ENCODE peak calls at places on chromosome 13, in ten cellular contexts. W, X, E, Y, B, P, Q, R, C and N are unnamed samples.

GRCh38 chr13:38657191-38657590 is 29.7 kb upstream of the FREM2 start:
- DNase-seq in P (peak), Y (no peak), B (no peak), Q (no peak), C (no peak), R (no peak), E (no peak), W (peak), X (no peak), N (no peak)

GRCh38 chr13:38338089-38338488 is 11.6 kb upstream of the UFM1 start:
- DNase-seq in E (no peak), W (no peak), X (no peak), Y (no peak), R (no peak), P (no peak), C (no peak), Q (no peak), B (no peak), N (no peak)

GRCh38 chr13:109408596-109409382 is 377.6 kb downstream of the IRS2 start:
- DNase-seq in E (no peak), R (no peak), Y (no peak), X (no peak), B (no peak), W (no peak), Q (no peak), C (no peak), P (no peak), N (no peak)

GRCh38 chr13:100362371-100362770 is 226.2 kb downstream of the GGACT start:
- DNase-seq in C (no peak), B (no peak), Q (no peak), R (no peak), P (no peak), E (no peak), X (no peak), Y (no peak), W (no peak), N (no peak)

GRCh38 chr13:111031531-111031961 is 83.6 kb upstream of the ARHGEF7 start:
- DNase-seq in C (no peak), Q (no peak), W (peak), P (peak), Y (no peak), E (no peak), B (no peak), X (no peak), R (no peak), N (no peak)

GRCh38 chr13:96629331-96629730 is 364.9 kb downstream of the OXGR1 start:
- DNase-seq in W (no peak), P (no peak), C (no peak), B (no peak), Q (no peak), X (no peak), R (no peak), E (no peak), Y (no peak), N (no peak)

GRCh38 chr13:35866801-35867200 is 264.4 kb downstream of the DCLK1 start:
- DNase-seq in P (no peak), W (no peak), Q (no peak), X (no peak), Y (no peak), B (no peak), R (no peak), E (no peak), C (no peak), N (no peak)

GRCh38 chr13:28658539-28658795 is 463 bp upstream of the POMP start:
- DNase-seq in W (no peak), Y (no peak), P (no peak), X (no peak), C (no peak), R (no peak), B (no peak), E (no peak), Q (no peak), N (peak)

GRCh38 chr13:39913339-39913738 is 257.9 kb downstream of the COG6 start:
- DNase-seq in X (no peak), B (no peak), E (no peak), Q (no peak), W (no peak), C (no peak), R (no peak), P (no peak), Y (no peak), N (no peak)

GRCh38 chr13:31160857-31161582 is 684 bp downstream of the HSPH1 start:
- DNase-seq in P (peak), R (peak), Q (peak), B (no peak), W (peak), E (no peak), C (peak), Y (peak), X (peak), N (peak)

GRCh38 chr13:100349594-100349993 is 239.0 kb downstream of the GGACT start:
- DNase-seq in Q (no peak), E (peak), C (no peak), W (no peak), Y (no peak), B (no peak), R (no peak), X (no peak), P (no peak), N (no peak)

GRCh38 chr13:95641291-95641811 is 3.2 kb downstream of the DZIP1 start:
- DNase-seq in W (no peak), X (no peak), Y (no peak), R (peak), Q (no peak), E (no peak), P (peak), B (no peak), C (no peak), N (peak)

GRCh38 chr13:30868806-30869470 is 37.1 kb upstream of the MEDAG start:
- DNase-seq in X (no peak), Q (no peak), R (no peak), B (no peak), W (no peak), Y (no peak), P (peak), E (no peak), C (no peak), N (no peak)

GRCh38 chr13:48125794-48126228 is 30.9 kb upstream of the MED4 start:
- DNase-seq in Y (no peak), E (no peak), Q (no peak), X (no peak), R (no peak), W (peak), C (no peak), B (no peak), P (peak), N (no peak)

GRCh38 chr13:47594833-47595232 is 406.2 kb downstream of the SUCLA2 start:
- DNase-seq in R (no peak), C (no peak), W (peak), B (no peak), P (no peak), E (no peak), Q (no peak), Y (peak), X (no peak), N (peak)

GRCh38 chr13:78131811-78132210 is 213.2 kb upstream of the EDNRB start:
- DNase-seq in B (no peak), C (no peak), R (no peak), P (no peak), Q (no peak), X (no peak), E (no peak), W (no peak), Y (no peak), N (no peak)

GRCh38 chr13:113123226-113124150 is 889 bp downstream of the F10 start:
- DNase-seq in Q (peak), Y (peak), E (no peak), C (no peak), X (no peak), W (no peak), R (peak), B (no peak), P (no peak), N (peak)

GRCh38 chr13:26541678-26542553 is 15.6 kb upstream of the WASF3 start:
- DNase-seq in B (no peak), Y (peak), X (no peak), Q (no peak), W (no peak), C (no peak), R (no peak), E (no peak), P (no peak), N (peak)

GRCh38 chr13:27919299-27919933 is 384 bp upstream of the PDX1 start:
- DNase-seq in W (no peak), E (no peak), Q (peak), P (no peak), X (no peak), B (no peak), Y (no peak), R (no peak), C (no peak), N (no peak)

GRCh38 chr13:109840201-109840892 is 54.0 kb upstream of the IRS2 start:
- DNase-seq in W (peak), Q (no peak), P (peak), B (no peak), R (no peak), E (no peak), C (no peak), Y (peak), X (no peak), N (no peak)

GRCh38 chr13:114140131-114140908 is 7.9 kb upstream of the RASA3 start:
- DNase-seq in E (no peak), P (no peak), B (no peak), Q (no peak), W (no peak), C (peak), X (no peak), R (peak), Y (no peak), N (no peak)

GRCh38 chr13:99484405-99484981 is 16.8 kb upstream of the TM9SF2 start:
- DNase-seq in Q (no peak), C (no peak), P (peak), B (no peak), E (no peak), R (no peak), W (peak), Y (no peak), X (no peak), N (no peak)

GRCh38 chr13:67515895-67516294 is 285.8 kb upstream of the PCDH9 start:
- DNase-seq in X (no peak), R (no peak), Y (no peak), Q (no peak), W (no peak), C (no peak), B (no peak), P (peak), E (no peak), N (no peak)

GRCh38 chr13:32300920-32301319 is 14.2 kb downstream of the ZAR1L start:
- DNase-seq in B (no peak), Y (no peak), Q (no peak), C (no peak), W (no peak), P (no peak), X (no peak), E (no peak), R (no peak), N (no peak)

GRCh38 chr13:73691891-73692290 is 442.3 kb downstream of the KLF12 start:
- DNase-seq in X (no peak), Y (no peak), P (no peak), C (no peak), W (no peak), E (no peak), R (no peak), Q (no peak), B (no peak), N (no peak)

GRCh38 chr13:29594310-29594709 is 1.2 kb downstream of the SLC7A1 start:
- DNase-seq in C (peak), Q (peak), E (peak), Y (peak), X (no peak), P (peak), B (no peak), W (peak), R (no peak), N (peak)